ENCODE peak calls at places on chromosomes 16 and 17, in five cellular contexts. Y is HFFc6, M is mammary epithelial cell, T is body of pancreas, Q is A549. G is an unnamed sample.
A peak's percentile ranks its signal among the peaks of the same experiment; 100 is the strongest.

GRCh38 chr17:56751145-56751743 is 82.5 kb downstream of the C17orf67 start:
- DNase-seq in Y (peak; percentile 22), M (no peak), Q (no peak), T (no peak), G (no peak)

GRCh38 chr17:19714542-19715411 is 1.6 kb downstream of the SLC47A2 start:
- DNase-seq in M (no peak), Y (no peak), T (peak; percentile 41), Q (no peak), G (no peak)

GRCh38 chr17:15502315-15503112 is 35.1 kb upstream of the CDRT4 start:
- DNase-seq in Q (peak; percentile 76), T (peak; percentile 75), M (peak; percentile 66), Y (peak; percentile 90), G (peak; percentile 48)

GRCh38 chr16:72886366-72886974 is 161.5 kb downstream of the ZFHX3 start:
- DNase-seq in Y (no peak), M (peak; percentile 30), T (no peak), Q (no peak), G (peak; percentile 31)

GRCh38 chr16:29812754-29813643 is 1.0 kb downstream of the PRRT2 start:
- DNase-seq in Q (no peak), T (no peak), M (no peak), Y (no peak), G (no peak)

GRCh38 chr17:51000835-51001638 is 119.6 kb downstream of the SPAG9 start:
- DNase-seq in Q (peak; percentile 62), T (peak; percentile 36), Y (peak; percentile 75), M (peak; percentile 44), G (peak; percentile 8)

GRCh38 chr17:82444284-82444893 is 6.2 kb downstream of the CYBC1 start:
- DNase-seq in Q (no peak), M (no peak), Y (no peak), T (no peak), G (no peak)

GRCh38 chr17:75471207-75471606 is 14.8 kb downstream of the TMEM94 start:
- DNase-seq in Y (no peak), T (no peak), M (no peak), Q (no peak), G (no peak)

GRCh38 chr16:17296412-17296811 is 174.3 kb downstream of the XYLT1 start:
- DNase-seq in T (no peak), Q (no peak), M (no peak), Y (no peak), G (no peak)

GRCh38 chr16:2598133-2598641 is 60.4 kb downstream of the PDPK1 start:
- DNase-seq in Y (no peak), M (no peak), Q (no peak), T (no peak), G (no peak)

GRCh38 chr17:17750881-17751280 is 69.6 kb downstream of the RAI1 start:
- DNase-seq in Y (no peak), Q (no peak), M (no peak), T (peak; percentile 41), G (no peak)

GRCh38 chr17:36640836-36641235 is 39.5 kb downstream of the MRM1 start:
- DNase-seq in Q (no peak), Y (no peak), T (no peak), M (no peak), G (no peak)

GRCh38 chr17:48757524-48757961 is 29.0 kb upstream of the HOXB13 start:
- DNase-seq in T (no peak), Y (peak; percentile 38), M (no peak), Q (no peak), G (no peak)

GRCh38 chr17:39609416-39610025 is 1.8 kb upstream of the NEUROD2 start:
- DNase-seq in M (no peak), Q (no peak), Y (no peak), T (no peak), G (no peak)

GRCh38 chr17:30074726-30075125 is 41.9 kb upstream of the NSRP1 start:
- DNase-seq in Y (no peak), T (no peak), M (no peak), Q (no peak), G (peak; percentile 49)

GRCh38 chr16:50547340-50547865 is 793 bp upstream of the NKD1 start:
- DNase-seq in Y (no peak), M (no peak), T (peak; percentile 72), Q (peak; percentile 68), G (no peak)

GRCh38 chr17:14201087-14201486 is 35.6 kb downstream of the CDRT15 start:
- DNase-seq in T (no peak), Q (no peak), M (no peak), Y (no peak), G (no peak)

GRCh38 chr17:67054011-67054591 is 9.7 kb downstream of the CACNG1 start:
- DNase-seq in Y (no peak), T (no peak), M (no peak), Q (no peak), G (no peak)

GRCh38 chr17:28029033-28029432 is 13.4 kb upstream of the NLK start:
- DNase-seq in Q (no peak), Y (no peak), T (no peak), M (no peak), G (no peak)

GRCh38 chr17:51741447-51741846 is 417.1 kb downstream of the CA10 start:
- DNase-seq in Y (no peak), Q (no peak), M (peak; percentile 35), T (no peak), G (peak; percentile 19)

GRCh38 chr17:15941781-15942180 is 3.1 kb upstream of the ADORA2B start:
- DNase-seq in Y (no peak), M (peak; percentile 41), T (no peak), Q (no peak), G (peak; percentile 55)

GRCh38 chr16:12898556-12898955 is 2.8 kb upstream of the SHISA9 start:
- DNase-seq in Y (no peak), T (no peak), M (no peak), Q (no peak), G (no peak)

GRCh38 chr16:31451681-31452351 is 7.5 kb upstream of the ARMC5 start:
- DNase-seq in Q (peak; percentile 82), Y (peak; percentile 77), M (peak; percentile 69), T (peak; percentile 71), G (peak; percentile 60)

GRCh38 chr17:6290488-6291196 is 144.3 kb downstream of the AIPL1 start:
- DNase-seq in Y (no peak), Q (no peak), T (no peak), M (no peak), G (no peak)

GRCh38 chr17:51869387-51869786 is 289.1 kb downstream of the CA10 start:
- DNase-seq in Q (no peak), T (no peak), Y (no peak), M (peak; percentile 19), G (no peak)

GRCh38 chr16:69424935-69425784 is 741 bp downstream of the CYB5B start:
- DNase-seq in Q (no peak), Y (no peak), M (no peak), T (no peak), G (no peak)

GRCh38 chr17:2266045-2266864 is 37.3 kb downstream of the SMG6 start:
- DNase-seq in M (no peak), T (peak; percentile 49), Y (no peak), Q (no peak), G (no peak)

GRCh38 chr17:44362964-44363612 is 565 bp downstream of the FAM171A2 start:
- DNase-seq in M (no peak), Q (peak; percentile 68), T (no peak), Y (no peak), G (no peak)

GRCh38 chr16:79213214-79213613 is 387.3 kb downstream of the MAF start:
- DNase-seq in T (no peak), Q (no peak), Y (no peak), M (no peak), G (no peak)

GRCh38 chr17:38711792-38712571 is 6.9 kb downstream of the MLLT6 start:
- DNase-seq in Q (no peak), Y (no peak), T (peak; percentile 44), M (no peak), G (no peak)

GRCh38 chr17:55053855-55054254 is 85.3 kb downstream of the STXBP4 start:
- DNase-seq in Y (no peak), Q (no peak), M (no peak), T (no peak), G (no peak)
- TF ChIP-seq CTCF in Y (peak; percentile 76), Q (peak; percentile 50), M (peak; percentile 36), T (peak; percentile 17), G (peak; percentile 67)

GRCh38 chr17:62708587-62708986 is 81.1 kb downstream of the MRC2 start:
- DNase-seq in M (no peak), Y (no peak), T (no peak), Q (no peak), G (no peak)

GRCh38 chr17:62705116-62705515 is 77.6 kb downstream of the MRC2 start:
- DNase-seq in M (no peak), T (no peak), Q (no peak), Y (no peak), G (no peak)

GRCh38 chr17:62705781-62706597 is 78.5 kb downstream of the MRC2 start:
- DNase-seq in T (no peak), M (peak; percentile 50), Q (no peak), Y (no peak), G (no peak)

GRCh38 chr17:62706598-62707424 is 79.3 kb downstream of the MRC2 start:
- DNase-seq in Y (no peak), M (no peak), T (no peak), Q (no peak), G (no peak)

DNA sequence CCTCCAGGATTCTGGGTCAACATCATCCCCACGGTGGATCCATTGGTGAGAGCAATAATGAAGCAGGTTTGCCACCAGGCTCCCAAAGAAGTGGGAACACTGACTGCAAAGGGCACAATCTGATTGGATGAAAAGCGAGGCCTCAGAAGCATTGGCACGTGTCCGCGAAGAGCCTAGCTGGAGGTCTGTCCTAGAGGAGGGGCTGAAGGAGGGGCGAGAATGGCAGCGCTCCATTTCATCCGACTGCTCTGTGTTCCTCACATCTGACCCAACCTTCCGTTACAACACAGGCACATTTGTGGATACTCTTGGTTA is 79.9 kb downstream of the MRC2 start:
- DNase-seq in Y (no peak), T (no peak), M (no peak), Q (no peak), G (no peak)
- TF ChIP-seq CTCF in Y (no peak), T (no peak), M (no peak), Q (no peak), G (no peak)

GRCh38 chr17:72865954-72866353 is 226.5 kb downstream of the SLC39A11 start:
- DNase-seq in Q (no peak), Y (no peak), M (no peak), T (no peak), G (no peak)
- TF ChIP-seq CTCF in Q (no peak), Y (no peak), M (no peak), T (no peak), G (no peak)

DNA sequence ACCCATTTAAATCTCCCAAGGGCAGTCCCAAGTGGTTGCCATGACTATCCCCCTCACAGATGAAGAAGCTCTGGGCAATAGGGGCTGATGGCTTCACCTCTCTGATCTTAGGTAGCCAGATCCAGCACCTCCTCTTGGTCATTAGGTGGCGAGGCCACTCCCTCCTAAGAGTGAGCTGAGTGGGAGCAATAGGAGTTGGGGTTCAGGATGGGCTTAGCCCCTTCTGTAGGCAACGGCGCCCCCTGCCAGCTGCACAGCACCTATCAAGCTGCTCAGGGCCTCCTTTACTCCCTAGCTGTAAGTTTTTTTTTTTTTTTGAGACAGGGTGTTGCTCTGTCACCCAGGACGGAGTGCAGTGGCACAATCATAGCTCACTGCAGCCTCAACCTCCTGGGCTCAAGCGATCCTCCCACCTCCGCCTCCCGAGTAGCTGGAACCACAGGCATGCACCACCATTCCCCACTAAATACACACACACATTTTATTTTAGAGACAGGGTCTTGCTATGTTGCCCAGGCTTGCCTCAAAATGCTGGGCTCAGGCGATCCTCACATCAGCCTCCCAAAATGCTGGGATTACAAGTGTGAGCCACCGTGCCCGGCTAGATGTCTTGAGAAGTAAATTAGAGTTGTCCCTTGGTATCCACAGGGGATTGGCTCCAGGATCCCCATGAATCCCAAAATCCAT is 3.5 kb upstream of the RRAD start:
- DNase-seq in Q (no peak), Y (peak; percentile 37), T (no peak), M (peak; percentile 32), G (peak; percentile 21)
- TF ChIP-seq CTCF in Q (peak; percentile 32), Y (peak; percentile 80), T (peak; percentile 9), M (peak; percentile 44), G (peak; percentile 59)